ENCODE peak calls at places on chromosomes 2 and 18, in eight cellular contexts. S is right atrium auricular region; W is hepatocyte; B is CD8-positive, alpha-beta memory T cell; T is fibroblast of pulmonary artery; O is astrocyte of the cerebellum; J is DND-41; E is HepG2. X is an unnamed sample.

GRCh38 chr2:23198316-23199114 is 186.5 kb upstream of the KLHL29 start:
- DNase-seq in S (no peak), W (no peak), B (no peak), T (no peak), O (no peak), J (no peak), E (no peak), X (no peak)

GRCh38 chr2:151063271-151063670 is 198.4 kb downstream of the RBM43 start:
- DNase-seq in S (no peak), W (peak), B (no peak), T (peak), O (no peak), J (no peak), E (no peak), X (no peak)

GRCh38 chr2:100008960-100009359 is 133.4 kb downstream of the AFF3 start:
- DNase-seq in S (no peak), W (no peak), B (no peak), T (peak), O (no peak), J (no peak), E (no peak), X (no peak)

GRCh38 chr2:217829420-217829819 is 173.4 kb downstream of the TNS1 start:
- DNase-seq in S (no peak), W (no peak), B (no peak), T (no peak), O (no peak), J (no peak), E (no peak), X (no peak)

GRCh38 chr2:207219716-207220414 is 54.1 kb upstream of the KLF7 start:
- DNase-seq in S (no peak), W (peak), B (no peak), T (peak), O (peak), J (no peak), E (no peak), X (no peak)

GRCh38 chr2:231187736-231188505 is 10.5 kb upstream of the ARMC9 start:
- DNase-seq in S (peak), W (peak), B (no peak), T (peak), O (no peak), J (no peak), E (peak), X (no peak)

GRCh38 chr2:134402385-134402784 is 148.5 kb downstream of the MGAT5 start:
- DNase-seq in S (no peak), W (no peak), B (no peak), T (peak), O (peak), J (no peak), E (peak), X (no peak)

GRCh38 chr18:63316612-63317555 is 2.7 kb downstream of the BCL2 start:
- DNase-seq in S (no peak), W (no peak), B (no peak), T (no peak), O (no peak), J (no peak), E (no peak), X (no peak)

GRCh38 chr2:41965886-41966285 is 81.9 kb upstream of the PKDCC start:
- DNase-seq in S (peak), W (no peak), B (no peak), T (peak), O (no peak), J (no peak), E (no peak), X (no peak)

GRCh38 chr2:232321817-232322559 is 56.6 kb upstream of the ALPP start:
- DNase-seq in S (no peak), W (no peak), B (no peak), T (no peak), O (no peak), J (no peak), E (no peak), X (no peak)

GRCh38 chr2:233079953-233080835 is 20.1 kb downstream of the INPP5D start:
- DNase-seq in S (no peak), W (no peak), B (no peak), T (no peak), O (no peak), J (no peak), E (no peak), X (no peak)

GRCh38 chr2:69076601-69077000 is 63.6 kb downstream of the ANTXR1 start:
- DNase-seq in S (no peak), W (no peak), B (no peak), T (no peak), O (no peak), J (no peak), E (no peak), X (no peak)

GRCh38 chr2:65057391-65058052 is 1.3 kb downstream of the CEP68 start:
- DNase-seq in S (no peak), W (no peak), B (peak), T (peak), O (peak), J (peak), E (peak), X (peak)

GRCh38 chr2:239175181-239175580 is 225.6 kb downstream of the HDAC4 start:
- DNase-seq in S (no peak), W (no peak), B (no peak), T (no peak), O (no peak), J (no peak), E (no peak), X (no peak)

GRCh38 chr18:13276530-13277520 is 58.3 kb downstream of the LDLRAD4 start:
- DNase-seq in S (no peak), W (no peak), B (no peak), T (no peak), O (no peak), J (no peak), E (no peak), X (no peak)

GRCh38 chr2:145975406-145975805 is 1455.5 kb upstream of the ZEB2 start:
- DNase-seq in S (no peak), W (no peak), B (no peak), T (no peak), O (peak), J (no peak), E (no peak), X (no peak)

GRCh38 chr2:27893031-27893430 is 2.5 kb downstream of the BABAM2 start:
- DNase-seq in S (no peak), W (no peak), B (no peak), T (no peak), O (no peak), J (no peak), E (no peak), X (no peak)

GRCh38 chr2:172242968-172243367 is 140.3 kb upstream of the DLX2 start:
- DNase-seq in S (no peak), W (no peak), B (no peak), T (peak), O (no peak), J (no peak), E (no peak), X (no peak)

GRCh38 chr2:134917958-134918517 is 584 bp upstream of the CCNT2 start:
- DNase-seq in S (peak), W (no peak), B (peak), T (no peak), O (no peak), J (no peak), E (no peak), X (peak)

GRCh38 chr2:73919596-73920228 is 7.0 kb upstream of the DGUOK start:
- DNase-seq in S (no peak), W (no peak), B (no peak), T (no peak), O (no peak), J (no peak), E (no peak), X (no peak)

GRCh38 chr2:124836415-124836814 is 811.3 kb downstream of the CNTNAP5 start:
- DNase-seq in S (no peak), W (no peak), B (no peak), T (peak), O (peak), J (no peak), E (no peak), X (no peak)

GRCh38 chr2:29196792-29197788 is 81.9 kb downstream of the CLIP4 start:
- DNase-seq in S (no peak), W (peak), B (peak), T (peak), O (peak), J (peak), E (peak), X (peak)

GRCh38 chr2:2286592-2286991 is 44.5 kb downstream of the MYT1L start:
- DNase-seq in S (no peak), W (no peak), B (no peak), T (no peak), O (no peak), J (no peak), E (no peak), X (no peak)

GRCh38 chr18:36862182-36862581 is 33.3 kb downstream of the KIAA1328 start:
- DNase-seq in S (no peak), W (no peak), B (no peak), T (no peak), O (no peak), J (no peak), E (no peak), X (no peak)

GRCh38 chr2:167294031-167294774 is 405.9 kb downstream of the XIRP2 start:
- DNase-seq in S (no peak), W (peak), B (no peak), T (peak), O (no peak), J (no peak), E (no peak), X (no peak)

GRCh38 chr2:191936882-191937405 is 90.1 kb upstream of the CAVIN2 start:
- DNase-seq in S (no peak), W (no peak), B (no peak), T (no peak), O (no peak), J (no peak), E (no peak), X (no peak)

DNA sequence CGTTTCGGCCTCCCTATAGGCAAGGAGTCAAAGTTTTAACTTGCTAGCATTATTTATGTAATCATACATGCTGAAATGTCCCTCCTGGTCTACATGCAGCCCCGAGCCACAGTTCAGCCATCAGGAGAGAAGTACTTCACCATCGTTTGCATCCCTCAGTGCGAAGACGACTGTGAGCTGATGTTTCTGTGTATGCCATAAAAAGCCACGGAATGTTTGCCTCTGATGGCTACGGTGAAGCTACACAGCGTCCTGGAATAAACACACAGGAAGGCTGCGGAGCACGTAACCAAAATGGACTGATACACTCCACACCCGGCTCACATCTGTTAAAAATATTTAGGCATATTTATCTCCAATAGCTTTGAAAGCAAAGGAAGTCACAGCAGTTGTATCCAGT is 4.3 kb upstream of the SALL3 start:
- DNase-seq in S (peak), W (no peak), B (no peak), T (no peak), O (no peak), J (no peak), E (no peak), X (no peak)
- H3K4me3 ChIP-seq in S (no peak), W (no peak), B (no peak), T (no peak), O (no peak), J (no peak), E (no peak), X (no peak)

GRCh38 chr18:22349317-22349898 is 68.3 kb downstream of the CTAGE1 start:
- DNase-seq in S (no peak), W (peak), B (no peak), T (peak), O (no peak), J (no peak), E (no peak), X (no peak)
- H3K4me3 ChIP-seq in S (peak), W (peak), B (peak), T (peak), O (peak), J (no peak), E (no peak), X (no peak)

DNA sequence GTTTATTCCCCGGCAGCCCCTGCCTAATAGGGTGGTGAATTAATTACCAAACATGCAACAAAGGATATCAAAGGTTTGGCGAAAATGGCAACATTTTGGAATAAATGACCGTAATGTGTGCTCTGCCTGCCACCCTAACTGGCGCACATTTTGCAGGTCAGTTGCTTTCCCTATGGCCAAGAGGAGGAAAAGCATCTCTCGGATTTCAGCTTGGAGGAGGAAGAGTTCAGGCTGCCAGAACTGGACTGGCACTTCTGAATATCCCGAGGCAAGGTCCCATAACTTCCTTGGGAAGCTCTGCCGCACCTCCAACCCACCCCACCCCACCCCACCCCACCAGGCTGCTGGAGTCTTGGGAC is 37.1 kb downstream of the SLC25A52 start:
- DNase-seq in S (no peak), W (no peak), B (no peak), T (no peak), O (no peak), J (no peak), E (no peak), X (no peak)
- H3K4me3 ChIP-seq in S (peak), W (no peak), B (no peak), T (peak), O (peak), J (no peak), E (no peak), X (no peak)

GRCh38 chr2:219475697-219476604 is 22.7 kb upstream of the GMPPA start:
- DNase-seq in S (peak), W (peak), B (peak), T (peak), O (no peak), J (peak), E (peak), X (no peak)
- H3K4me3 ChIP-seq in S (no peak), W (no peak), B (no peak), T (no peak), O (no peak), J (no peak), E (no peak), X (no peak)

DNA sequence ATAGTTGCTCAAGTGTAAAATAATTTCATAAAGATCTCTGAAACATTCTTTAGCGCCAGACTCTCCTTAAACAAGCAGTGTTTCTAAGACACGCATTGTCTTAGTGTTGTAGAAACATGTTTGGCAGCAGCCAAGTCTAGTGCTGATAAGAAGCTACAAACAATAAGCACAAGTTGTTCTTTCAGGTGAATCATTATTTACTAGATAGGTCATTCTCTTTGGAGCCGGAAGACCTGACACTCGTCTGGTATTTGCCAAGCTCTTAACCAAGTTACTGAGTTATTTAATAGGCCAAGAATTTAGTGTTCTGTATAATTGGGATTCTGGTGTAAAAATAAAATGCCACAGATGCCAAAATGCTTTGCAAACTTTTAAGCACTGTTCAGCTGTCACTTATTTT is 852.1 kb downstream of the CPS1 start:
- DNase-seq in S (no peak), W (peak), B (no peak), T (peak), O (no peak), J (no peak), E (peak), X (no peak)
- H3K4me3 ChIP-seq in S (no peak), W (no peak), B (no peak), T (no peak), O (no peak), J (no peak), E (no peak), X (no peak)

GRCh38 chr2:127197475-127198385 is 22.4 kb downstream of the CYP27C1 start:
- DNase-seq in S (peak), W (peak), B (peak), T (peak), O (no peak), J (peak), E (peak), X (peak)
- H3K4me3 ChIP-seq in S (no peak), W (no peak), B (no peak), T (no peak), O (no peak), J (no peak), E (peak), X (peak)

DNA sequence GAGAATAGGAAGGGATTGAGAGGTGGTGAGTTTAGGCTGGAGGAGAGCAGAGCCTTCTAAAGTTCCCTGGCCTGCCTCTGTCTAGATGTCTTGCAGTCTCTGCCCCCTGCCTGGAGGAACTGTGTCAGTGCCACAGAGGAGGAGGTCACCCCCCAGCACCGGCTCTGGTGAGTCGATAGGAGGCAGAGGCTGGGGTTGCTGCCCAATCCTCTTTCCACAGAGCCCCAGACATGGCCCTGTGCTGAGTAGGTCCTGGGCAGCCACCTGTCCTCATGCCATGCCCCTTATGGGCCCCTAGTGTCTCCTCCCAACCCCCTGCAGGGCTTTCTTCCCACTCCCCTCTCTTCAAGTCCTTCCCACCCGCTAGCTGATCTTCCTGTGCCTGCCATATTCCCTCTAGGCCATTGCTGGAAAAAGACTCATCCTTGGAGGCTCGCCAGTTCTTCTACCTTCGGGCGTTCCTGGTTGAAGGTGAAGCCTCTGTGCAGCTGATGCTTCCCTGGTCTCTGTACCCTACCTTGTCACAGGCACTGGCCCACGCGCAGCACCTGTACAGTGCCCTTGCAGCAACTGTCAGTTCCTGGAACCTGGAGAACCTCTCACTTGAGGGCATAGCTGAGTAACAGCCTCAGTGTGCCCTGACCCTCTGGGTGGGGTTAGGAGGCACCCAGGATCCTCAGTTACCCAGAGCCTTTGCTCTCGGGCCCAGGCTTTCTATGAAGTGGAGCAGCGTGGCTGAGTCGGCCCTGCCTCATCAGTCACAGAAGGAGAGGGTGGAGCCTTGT is 13.2 kb upstream of the SLC4A3 start:
- DNase-seq in S (no peak), W (no peak), B (no peak), T (no peak), O (no peak), J (no peak), E (no peak), X (no peak)
- H3K4me3 ChIP-seq in S (no peak), W (no peak), B (no peak), T (no peak), O (no peak), J (no peak), E (no peak), X (no peak)

GRCh38 chr2:236040600-236041328 is 127.4 kb downstream of the GBX2 start:
- DNase-seq in S (no peak), W (no peak), B (no peak), T (no peak), O (no peak), J (no peak), E (no peak), X (no peak)
- H3K4me3 ChIP-seq in S (no peak), W (no peak), B (no peak), T (no peak), O (no peak), J (no peak), E (no peak), X (no peak)

DNA sequence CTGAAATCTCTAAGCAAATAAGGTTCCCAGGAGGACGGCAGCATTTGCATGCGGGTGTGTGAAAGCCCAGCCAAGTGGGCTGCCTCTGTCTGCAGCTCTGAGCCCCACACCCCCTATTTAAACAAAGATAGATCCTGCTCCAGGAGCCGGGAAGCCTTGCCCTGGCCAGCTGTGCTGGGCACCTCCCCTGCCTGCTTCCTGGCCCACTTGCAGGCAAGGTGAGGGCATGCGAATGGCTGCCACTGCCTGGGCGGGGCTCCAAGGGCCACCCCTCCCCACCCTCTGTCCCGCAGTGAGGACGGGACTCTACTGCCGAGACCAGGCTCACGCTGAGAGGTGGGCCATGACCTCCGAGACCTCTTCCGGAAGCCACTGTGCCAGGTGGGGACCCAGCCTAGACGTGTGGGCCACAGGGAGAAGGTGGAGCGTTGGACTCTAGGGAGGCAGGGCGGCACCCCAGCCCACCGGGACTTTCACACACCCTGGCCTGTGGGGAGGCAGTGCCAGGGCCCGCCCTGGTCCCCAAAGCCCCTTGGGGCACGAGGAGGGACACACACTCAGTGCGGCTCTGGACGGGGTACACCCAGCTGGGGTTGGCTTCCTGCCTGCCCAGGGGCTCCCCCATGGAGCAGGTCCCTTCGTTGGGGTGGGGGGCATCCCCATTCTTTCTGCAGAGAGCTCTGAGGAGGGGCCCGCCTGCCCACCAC is at the start of gene ANO7:
- DNase-seq in S (no peak), W (peak), B (no peak), T (no peak), O (no peak), J (no peak), E (no peak), X (no peak)
- H3K4me3 ChIP-seq in S (no peak), W (no peak), B (no peak), T (no peak), O (no peak), J (no peak), E (no peak), X (no peak)

X was measured in Jurkat, Clone E6-1.